ENCODE peak calls at places on chromosomes 2 and 18, in seven cellular contexts. U is stimulated activated CD4-positive, alpha-beta T cell treated with anti-CD3 and anti-CD28 coated beads, Interleukin-1b, Interleukin-23, amount 100 ng/mL, for 1 hour; D is kidney glomerular epithelial cell; T is WERI-Rb-1; O is foreskin melanocyte; W is neural crest cell; Q is H7. A is an unnamed sample.

GRCh38 chr2:154886316-154886715 is 187.8 kb downstream of the KCNJ3 start:
- DNase-seq in U (no peak), D (no peak), T (no peak), O (no peak), W (no peak), Q (no peak), A (no peak)

GRCh38 chr2:240834377-240834975 is 14.5 kb upstream of the KIF1A start:
- DNase-seq in U (no peak), D (no peak), T (no peak), O (no peak), W (no peak), Q (peak), A (no peak)

GRCh38 chr2:1990724-1991123 is 246.4 kb upstream of the PXDN start:
- DNase-seq in U (no peak), D (peak), T (no peak), O (peak), W (no peak), Q (no peak), A (peak)

GRCh38 chr2:9703701-9704221 is 73.0 kb upstream of the YWHAQ start:
- DNase-seq in U (no peak), D (peak), T (no peak), O (no peak), W (no peak), Q (peak), A (no peak)

GRCh38 chr18:8526316-8526715 is 82.9 kb upstream of the RAB12 start:
- DNase-seq in U (no peak), D (no peak), T (no peak), O (no peak), W (no peak), Q (no peak), A (no peak)

GRCh38 chr2:196167666-196168065 is 3.7 kb downstream of the STK17B start:
- DNase-seq in U (no peak), D (no peak), T (no peak), O (no peak), W (no peak), Q (no peak), A (no peak)

GRCh38 chr2:151771599-151772358 is 37.5 kb upstream of the NEB start:
- DNase-seq in U (no peak), D (no peak), T (no peak), O (no peak), W (no peak), Q (no peak), A (peak)

GRCh38 chr18:45008694-45009372 is 328.1 kb downstream of the SETBP1 start:
- DNase-seq in U (no peak), D (no peak), T (no peak), O (no peak), W (no peak), Q (no peak), A (no peak)

GRCh38 chr18:274313-274712 is 6.5 kb upstream of the THOC1 start:
- DNase-seq in U (no peak), D (no peak), T (no peak), O (no peak), W (no peak), Q (no peak), A (no peak)

GRCh38 chr2:105369777-105370690 is 28.8 kb downstream of the FHL2 start:
- DNase-seq in U (peak), D (peak), T (peak), O (peak), W (peak), Q (peak), A (peak)

GRCh38 chr2:37798315-37799005 is 126.6 kb upstream of the RMDN2 start:
- DNase-seq in U (no peak), D (no peak), T (no peak), O (no peak), W (no peak), Q (no peak), A (no peak)

GRCh38 chr2:149732001-149732685 is 144.6 kb upstream of the MMADHC start:
- DNase-seq in U (no peak), D (peak), T (no peak), O (no peak), W (no peak), Q (no peak), A (no peak)

GRCh38 chr2:69612707-69613106 is 30.8 kb downstream of the AAK1 start:
- DNase-seq in U (no peak), D (no peak), T (no peak), O (no peak), W (no peak), Q (no peak), A (no peak)

GRCh38 chr2:53969285-53970094 is 1.3 kb downstream of the PSME4 start:
- DNase-seq in U (no peak), D (peak), T (no peak), O (peak), W (no peak), Q (no peak), A (peak)

GRCh38 chr2:189466656-189467055 is 25.4 kb downstream of the WDR75 start:
- DNase-seq in U (no peak), D (no peak), T (peak), O (peak), W (no peak), Q (peak), A (peak)

GRCh38 chr2:224210495-224211472 is 171.7 kb upstream of the SERPINE2 start:
- DNase-seq in U (no peak), D (no peak), T (no peak), O (no peak), W (no peak), Q (no peak), A (no peak)

GRCh38 chr2:239751719-239752355 is 273.3 kb downstream of the NDUFA10 start:
- DNase-seq in U (no peak), D (no peak), T (no peak), O (peak), W (no peak), Q (no peak), A (no peak)

GRCh38 chr18:70362258-70362657 is 73.4 kb downstream of the SOCS6 start:
- DNase-seq in U (no peak), D (no peak), T (no peak), O (no peak), W (no peak), Q (no peak), A (no peak)

GRCh38 chr2:61688369-61689334 is 150.5 kb upstream of the XPO1 start:
- DNase-seq in U (no peak), D (no peak), T (no peak), O (no peak), W (no peak), Q (no peak), A (no peak)

GRCh38 chr2:174664084-174664759 is 66.6 kb upstream of the WIPF1 start:
- DNase-seq in U (no peak), D (no peak), T (no peak), O (peak), W (no peak), Q (no peak), A (peak)

GRCh38 chr2:11417946-11418585 is 47.9 kb downstream of the E2F6 start:
- DNase-seq in U (no peak), D (no peak), T (peak), O (peak), W (no peak), Q (peak), A (no peak)

GRCh38 chr2:73972846-73973245 is 11.9 kb upstream of the TET3 start:
- DNase-seq in U (no peak), D (no peak), T (no peak), O (no peak), W (no peak), Q (no peak), A (no peak)

GRCh38 chr2:24824966-24825882 is 32.0 kb downstream of the CENPO start:
- DNase-seq in U (no peak), D (no peak), T (no peak), O (no peak), W (no peak), Q (peak), A (no peak)

GRCh38 chr2:63903003-63903402 is 61.3 kb downstream of the UGP2 start:
- DNase-seq in U (no peak), D (no peak), T (no peak), O (no peak), W (no peak), Q (no peak), A (no peak)

GRCh38 chr2:239593965-239594771 is 193.3 kb upstream of the HDAC4 start:
- DNase-seq in U (no peak), D (no peak), T (no peak), O (no peak), W (no peak), Q (peak), A (no peak)

GRCh38 chr2:133177196-133177595 is 391.1 kb downstream of the NCKAP5 start:
- DNase-seq in U (no peak), D (peak), T (no peak), O (no peak), W (no peak), Q (no peak), A (no peak)

GRCh38 chr2:96156011-96156820 is 11.0 kb upstream of the DUSP2 start:
- DNase-seq in U (no peak), D (no peak), T (no peak), O (no peak), W (no peak), Q (peak), A (no peak)

GRCh38 chr2:197453914-197454398 is 604 bp downstream of the COQ10B start:
- DNase-seq in U (no peak), D (peak), T (no peak), O (no peak), W (no peak), Q (peak), A (no peak)

GRCh38 chr18:3250237-3251107 is 2.9 kb downstream of the MYL12A start:
- DNase-seq in U (no peak), D (peak), T (no peak), O (peak), W (no peak), Q (no peak), A (no peak)